ENCODE peak calls at places on chromosomes 2 and 18, in ten cellular contexts. One of them, this sample, is unnamed.

GRCh38 chr2:223523541-223523940 is 78.6 kb downstream of the SCG2 start:
- DNase-seq in NCI-H748 treated with DMSO at 0.1 percent for 48 hours: no peak
- DNase-seq in CD8-positive, alpha-beta T cell: no peak
- DNase-seq in foreskin fibroblast: peak
- DNase-seq in activated CD4-positive, alpha-beta T cell treated with anti-CD3 and anti-CD28 coated beads for 48 hours: no peak
- DNase-seq in AG04449: no peak
- DNase-seq in activated naive CD8-positive, alpha-beta T cell treated with anti-CD3 and anti-CD28 coated beads, Interleukin-2, amount 50 U/mL, for 24 hours: no peak
- DNase-seq in mesenchymal stem cell: peak
- DNase-seq in RPMI7951: peak
- DNase-seq in ureter: no peak
- DNase-seq in this sample: no peak

GRCh38 chr2:143433158-143433557 is 303.9 kb downstream of the ARHGAP15 start:
- DNase-seq in CD8-positive, alpha-beta T cell: no peak
- DNase-seq in activated naive CD8-positive, alpha-beta T cell treated with anti-CD3 and anti-CD28 coated beads, Interleukin-2, amount 50 U/mL, for 24 hours: no peak
- DNase-seq in NCI-H748 treated with DMSO at 0.1 percent for 48 hours: no peak
- DNase-seq in activated CD4-positive, alpha-beta T cell treated with anti-CD3 and anti-CD28 coated beads for 48 hours: no peak
- DNase-seq in mesenchymal stem cell: peak
- DNase-seq in RPMI7951: no peak
- DNase-seq in AG04449: no peak
- DNase-seq in foreskin fibroblast: no peak
- DNase-seq in ureter: no peak
- DNase-seq in this sample: no peak

GRCh38 chr2:44960871-44961270 is 19.4 kb downstream of the SIX3 start:
- DNase-seq in foreskin fibroblast: no peak
- DNase-seq in NCI-H748 treated with DMSO at 0.1 percent for 48 hours: no peak
- DNase-seq in CD8-positive, alpha-beta T cell: no peak
- DNase-seq in ureter: no peak
- DNase-seq in mesenchymal stem cell: no peak
- DNase-seq in AG04449: no peak
- DNase-seq in activated CD4-positive, alpha-beta T cell treated with anti-CD3 and anti-CD28 coated beads for 48 hours: no peak
- DNase-seq in RPMI7951: no peak
- DNase-seq in activated naive CD8-positive, alpha-beta T cell treated with anti-CD3 and anti-CD28 coated beads, Interleukin-2, amount 50 U/mL, for 24 hours: no peak
- DNase-seq in this sample: no peak

GRCh38 chr2:66596229-66596628 is 161.3 kb downstream of the MEIS1 start:
- DNase-seq in ureter: no peak
- DNase-seq in activated CD4-positive, alpha-beta T cell treated with anti-CD3 and anti-CD28 coated beads for 48 hours: no peak
- DNase-seq in CD8-positive, alpha-beta T cell: no peak
- DNase-seq in mesenchymal stem cell: peak
- DNase-seq in foreskin fibroblast: peak
- DNase-seq in NCI-H748 treated with DMSO at 0.1 percent for 48 hours: no peak
- DNase-seq in activated naive CD8-positive, alpha-beta T cell treated with anti-CD3 and anti-CD28 coated beads, Interleukin-2, amount 50 U/mL, for 24 hours: no peak
- DNase-seq in AG04449: no peak
- DNase-seq in RPMI7951: peak
- DNase-seq in this sample: no peak

GRCh38 chr2:11998626-11999378 is 252.4 kb downstream of the LPIN1 start:
- DNase-seq in ureter: no peak
- DNase-seq in mesenchymal stem cell: peak
- DNase-seq in foreskin fibroblast: peak
- DNase-seq in AG04449: no peak
- DNase-seq in activated CD4-positive, alpha-beta T cell treated with anti-CD3 and anti-CD28 coated beads for 48 hours: no peak
- DNase-seq in CD8-positive, alpha-beta T cell: no peak
- DNase-seq in RPMI7951: peak
- DNase-seq in NCI-H748 treated with DMSO at 0.1 percent for 48 hours: no peak
- DNase-seq in activated naive CD8-positive, alpha-beta T cell treated with anti-CD3 and anti-CD28 coated beads, Interleukin-2, amount 50 U/mL, for 24 hours: no peak
- DNase-seq in this sample: no peak

GRCh38 chr2:152421521-152422367 is 86.8 kb downstream of the FMNL2 start:
- DNase-seq in AG04449: peak
- DNase-seq in activated naive CD8-positive, alpha-beta T cell treated with anti-CD3 and anti-CD28 coated beads, Interleukin-2, amount 50 U/mL, for 24 hours: no peak
- DNase-seq in mesenchymal stem cell: peak
- DNase-seq in ureter: peak
- DNase-seq in RPMI7951: peak
- DNase-seq in NCI-H748 treated with DMSO at 0.1 percent for 48 hours: no peak
- DNase-seq in foreskin fibroblast: peak
- DNase-seq in activated CD4-positive, alpha-beta T cell treated with anti-CD3 and anti-CD28 coated beads for 48 hours: no peak
- DNase-seq in CD8-positive, alpha-beta T cell: no peak
- DNase-seq in this sample: no peak

GRCh38 chr18:10851824-10852225 is 297.5 kb downstream of the PIEZO2 start:
- DNase-seq in mesenchymal stem cell: peak
- DNase-seq in foreskin fibroblast: peak
- DNase-seq in CD8-positive, alpha-beta T cell: no peak
- DNase-seq in NCI-H748 treated with DMSO at 0.1 percent for 48 hours: peak
- DNase-seq in activated naive CD8-positive, alpha-beta T cell treated with anti-CD3 and anti-CD28 coated beads, Interleukin-2, amount 50 U/mL, for 24 hours: no peak
- DNase-seq in activated CD4-positive, alpha-beta T cell treated with anti-CD3 and anti-CD28 coated beads for 48 hours: no peak
- DNase-seq in RPMI7951: peak
- DNase-seq in AG04449: peak
- DNase-seq in ureter: no peak
- DNase-seq in this sample: no peak

GRCh38 chr2:9165625-9166024 is 41.0 kb upstream of the ASAP2 start:
- DNase-seq in mesenchymal stem cell: peak
- DNase-seq in ureter: no peak
- DNase-seq in activated CD4-positive, alpha-beta T cell treated with anti-CD3 and anti-CD28 coated beads for 48 hours: no peak
- DNase-seq in AG04449: no peak
- DNase-seq in NCI-H748 treated with DMSO at 0.1 percent for 48 hours: no peak
- DNase-seq in activated naive CD8-positive, alpha-beta T cell treated with anti-CD3 and anti-CD28 coated beads, Interleukin-2, amount 50 U/mL, for 24 hours: no peak
- DNase-seq in RPMI7951: peak
- DNase-seq in foreskin fibroblast: peak
- DNase-seq in CD8-positive, alpha-beta T cell: no peak
- DNase-seq in this sample: peak

GRCh38 chr18:36391426-36392145 is 94.1 kb downstream of the FHOD3 start:
- DNase-seq in activated naive CD8-positive, alpha-beta T cell treated with anti-CD3 and anti-CD28 coated beads, Interleukin-2, amount 50 U/mL, for 24 hours: no peak
- DNase-seq in activated CD4-positive, alpha-beta T cell treated with anti-CD3 and anti-CD28 coated beads for 48 hours: no peak
- DNase-seq in RPMI7951: no peak
- DNase-seq in NCI-H748 treated with DMSO at 0.1 percent for 48 hours: no peak
- DNase-seq in foreskin fibroblast: no peak
- DNase-seq in ureter: no peak
- DNase-seq in CD8-positive, alpha-beta T cell: no peak
- DNase-seq in mesenchymal stem cell: no peak
- DNase-seq in AG04449: no peak
- DNase-seq in this sample: no peak

GRCh38 chr2:226752887-226753286 is 46.7 kb downstream of the IRS1 start:
- DNase-seq in NCI-H748 treated with DMSO at 0.1 percent for 48 hours: no peak
- DNase-seq in mesenchymal stem cell: no peak
- DNase-seq in activated naive CD8-positive, alpha-beta T cell treated with anti-CD3 and anti-CD28 coated beads, Interleukin-2, amount 50 U/mL, for 24 hours: no peak
- DNase-seq in RPMI7951: no peak
- DNase-seq in ureter: no peak
- DNase-seq in activated CD4-positive, alpha-beta T cell treated with anti-CD3 and anti-CD28 coated beads for 48 hours: no peak
- DNase-seq in foreskin fibroblast: no peak
- DNase-seq in CD8-positive, alpha-beta T cell: no peak
- DNase-seq in AG04449: no peak
- DNase-seq in this sample: no peak

GRCh38 chr2:109185338-109185737 is 56.3 kb downstream of the SH3RF3 start:
- DNase-seq in NCI-H748 treated with DMSO at 0.1 percent for 48 hours: no peak
- DNase-seq in foreskin fibroblast: peak
- DNase-seq in CD8-positive, alpha-beta T cell: no peak
- DNase-seq in mesenchymal stem cell: peak
- DNase-seq in activated naive CD8-positive, alpha-beta T cell treated with anti-CD3 and anti-CD28 coated beads, Interleukin-2, amount 50 U/mL, for 24 hours: no peak
- DNase-seq in AG04449: no peak
- DNase-seq in ureter: no peak
- DNase-seq in activated CD4-positive, alpha-beta T cell treated with anti-CD3 and anti-CD28 coated beads for 48 hours: no peak
- DNase-seq in RPMI7951: peak
- DNase-seq in this sample: peak

GRCh38 chr2:42012651-42013050 is 35.2 kb upstream of the PKDCC start:
- DNase-seq in activated naive CD8-positive, alpha-beta T cell treated with anti-CD3 and anti-CD28 coated beads, Interleukin-2, amount 50 U/mL, for 24 hours: no peak
- DNase-seq in foreskin fibroblast: no peak
- DNase-seq in CD8-positive, alpha-beta T cell: no peak
- DNase-seq in activated CD4-positive, alpha-beta T cell treated with anti-CD3 and anti-CD28 coated beads for 48 hours: no peak
- DNase-seq in mesenchymal stem cell: no peak
- DNase-seq in RPMI7951: no peak
- DNase-seq in NCI-H748 treated with DMSO at 0.1 percent for 48 hours: no peak
- DNase-seq in AG04449: no peak
- DNase-seq in ureter: no peak
- DNase-seq in this sample: no peak

GRCh38 chr2:20052229-20052871 is 922 bp upstream of the LAPTM4A start:
- DNase-seq in activated naive CD8-positive, alpha-beta T cell treated with anti-CD3 and anti-CD28 coated beads, Interleukin-2, amount 50 U/mL, for 24 hours: no peak
- DNase-seq in ureter: no peak
- DNase-seq in AG04449: no peak
- DNase-seq in foreskin fibroblast: peak
- DNase-seq in RPMI7951: no peak
- DNase-seq in activated CD4-positive, alpha-beta T cell treated with anti-CD3 and anti-CD28 coated beads for 48 hours: no peak
- DNase-seq in mesenchymal stem cell: peak
- DNase-seq in CD8-positive, alpha-beta T cell: no peak
- DNase-seq in NCI-H748 treated with DMSO at 0.1 percent for 48 hours: peak
- DNase-seq in this sample: no peak

GRCh38 chr18:68275616-68276015 is 439.3 kb downstream of the TMX3 start:
- DNase-seq in RPMI7951: peak
- DNase-seq in foreskin fibroblast: peak
- DNase-seq in activated naive CD8-positive, alpha-beta T cell treated with anti-CD3 and anti-CD28 coated beads, Interleukin-2, amount 50 U/mL, for 24 hours: no peak
- DNase-seq in activated CD4-positive, alpha-beta T cell treated with anti-CD3 and anti-CD28 coated beads for 48 hours: no peak
- DNase-seq in mesenchymal stem cell: peak
- DNase-seq in CD8-positive, alpha-beta T cell: no peak
- DNase-seq in AG04449: peak
- DNase-seq in NCI-H748 treated with DMSO at 0.1 percent for 48 hours: no peak
- DNase-seq in ureter: no peak
- DNase-seq in this sample: no peak

GRCh38 chr18:8974696-8975095 is 127.8 kb upstream of the NDUFV2 start:
- DNase-seq in NCI-H748 treated with DMSO at 0.1 percent for 48 hours: no peak
- DNase-seq in RPMI7951: no peak
- DNase-seq in foreskin fibroblast: no peak
- DNase-seq in AG04449: no peak
- DNase-seq in ureter: no peak
- DNase-seq in mesenchymal stem cell: no peak
- DNase-seq in activated CD4-positive, alpha-beta T cell treated with anti-CD3 and anti-CD28 coated beads for 48 hours: no peak
- DNase-seq in CD8-positive, alpha-beta T cell: no peak
- DNase-seq in activated naive CD8-positive, alpha-beta T cell treated with anti-CD3 and anti-CD28 coated beads, Interleukin-2, amount 50 U/mL, for 24 hours: no peak
- DNase-seq in this sample: no peak

GRCh38 chr2:2875831-2876230 is 501.8 kb downstream of the EIPR1 start:
- DNase-seq in RPMI7951: no peak
- DNase-seq in activated CD4-positive, alpha-beta T cell treated with anti-CD3 and anti-CD28 coated beads for 48 hours: no peak
- DNase-seq in NCI-H748 treated with DMSO at 0.1 percent for 48 hours: no peak
- DNase-seq in CD8-positive, alpha-beta T cell: no peak
- DNase-seq in AG04449: no peak
- DNase-seq in foreskin fibroblast: no peak
- DNase-seq in ureter: no peak
- DNase-seq in activated naive CD8-positive, alpha-beta T cell treated with anti-CD3 and anti-CD28 coated beads, Interleukin-2, amount 50 U/mL, for 24 hours: no peak
- DNase-seq in mesenchymal stem cell: no peak
- DNase-seq in this sample: no peak

GRCh38 chr18:59085126-59085794 is 54.4 kb upstream of the SEC11C start:
- DNase-seq in NCI-H748 treated with DMSO at 0.1 percent for 48 hours: peak
- DNase-seq in AG04449: no peak
- DNase-seq in RPMI7951: no peak
- DNase-seq in foreskin fibroblast: no peak
- DNase-seq in CD8-positive, alpha-beta T cell: no peak
- DNase-seq in activated CD4-positive, alpha-beta T cell treated with anti-CD3 and anti-CD28 coated beads for 48 hours: no peak
- DNase-seq in mesenchymal stem cell: no peak
- DNase-seq in ureter: no peak
- DNase-seq in activated naive CD8-positive, alpha-beta T cell treated with anti-CD3 and anti-CD28 coated beads, Interleukin-2, amount 50 U/mL, for 24 hours: no peak
- DNase-seq in this sample: no peak

GRCh38 chr2:1979101-1979500 is 234.8 kb upstream of the PXDN start:
- DNase-seq in mesenchymal stem cell: no peak
- DNase-seq in NCI-H748 treated with DMSO at 0.1 percent for 48 hours: no peak
- DNase-seq in foreskin fibroblast: no peak
- DNase-seq in activated naive CD8-positive, alpha-beta T cell treated with anti-CD3 and anti-CD28 coated beads, Interleukin-2, amount 50 U/mL, for 24 hours: no peak
- DNase-seq in AG04449: no peak
- DNase-seq in ureter: no peak
- DNase-seq in RPMI7951: no peak
- DNase-seq in activated CD4-positive, alpha-beta T cell treated with anti-CD3 and anti-CD28 coated beads for 48 hours: no peak
- DNase-seq in CD8-positive, alpha-beta T cell: no peak
- DNase-seq in this sample: no peak

GRCh38 chr2:36633470-36634092 is 35.6 kb upstream of the FEZ2 start:
- DNase-seq in RPMI7951: peak
- DNase-seq in CD8-positive, alpha-beta T cell: no peak
- DNase-seq in activated CD4-positive, alpha-beta T cell treated with anti-CD3 and anti-CD28 coated beads for 48 hours: no peak
- DNase-seq in AG04449: no peak
- DNase-seq in activated naive CD8-positive, alpha-beta T cell treated with anti-CD3 and anti-CD28 coated beads, Interleukin-2, amount 50 U/mL, for 24 hours: no peak
- DNase-seq in mesenchymal stem cell: no peak
- DNase-seq in foreskin fibroblast: peak
- DNase-seq in ureter: no peak
- DNase-seq in NCI-H748 treated with DMSO at 0.1 percent for 48 hours: no peak
- DNase-seq in this sample: no peak

GRCh38 chr2:191245869-191246531 is 796 bp downstream of the MYO1B start:
- DNase-seq in RPMI7951: peak
- DNase-seq in ureter: peak
- DNase-seq in NCI-H748 treated with DMSO at 0.1 percent for 48 hours: peak
- DNase-seq in activated CD4-positive, alpha-beta T cell treated with anti-CD3 and anti-CD28 coated beads for 48 hours: peak
- DNase-seq in AG04449: no peak
- DNase-seq in foreskin fibroblast: peak
- DNase-seq in CD8-positive, alpha-beta T cell: no peak
- DNase-seq in activated naive CD8-positive, alpha-beta T cell treated with anti-CD3 and anti-CD28 coated beads, Interleukin-2, amount 50 U/mL, for 24 hours: peak
- DNase-seq in mesenchymal stem cell: peak
- DNase-seq in this sample: peak

GRCh38 chr2:35846-36245 is 10.5 kb downstream of the FAM110C start:
- DNase-seq in RPMI7951: no peak
- DNase-seq in CD8-positive, alpha-beta T cell: no peak
- DNase-seq in activated CD4-positive, alpha-beta T cell treated with anti-CD3 and anti-CD28 coated beads for 48 hours: no peak
- DNase-seq in foreskin fibroblast: no peak
- DNase-seq in ureter: peak
- DNase-seq in NCI-H748 treated with DMSO at 0.1 percent for 48 hours: peak
- DNase-seq in activated naive CD8-positive, alpha-beta T cell treated with anti-CD3 and anti-CD28 coated beads, Interleukin-2, amount 50 U/mL, for 24 hours: no peak
- DNase-seq in AG04449: no peak
- DNase-seq in mesenchymal stem cell: no peak
- DNase-seq in this sample: no peak

GRCh38 chr2:167438206-167438605 is 549.9 kb downstream of the XIRP2 start:
- DNase-seq in CD8-positive, alpha-beta T cell: no peak
- DNase-seq in AG04449: no peak
- DNase-seq in foreskin fibroblast: peak
- DNase-seq in activated naive CD8-positive, alpha-beta T cell treated with anti-CD3 and anti-CD28 coated beads, Interleukin-2, amount 50 U/mL, for 24 hours: no peak
- DNase-seq in mesenchymal stem cell: peak
- DNase-seq in ureter: no peak
- DNase-seq in RPMI7951: peak
- DNase-seq in NCI-H748 treated with DMSO at 0.1 percent for 48 hours: no peak
- DNase-seq in activated CD4-positive, alpha-beta T cell treated with anti-CD3 and anti-CD28 coated beads for 48 hours: no peak
- DNase-seq in this sample: no peak

GRCh38 chr2:231701456-231702373 is 6.6 kb upstream of the PTMA start:
- DNase-seq in AG04449: no peak
- DNase-seq in CD8-positive, alpha-beta T cell: no peak
- DNase-seq in ureter: peak
- DNase-seq in activated naive CD8-positive, alpha-beta T cell treated with anti-CD3 and anti-CD28 coated beads, Interleukin-2, amount 50 U/mL, for 24 hours: no peak
- DNase-seq in mesenchymal stem cell: peak
- DNase-seq in NCI-H748 treated with DMSO at 0.1 percent for 48 hours: no peak
- DNase-seq in foreskin fibroblast: peak
- DNase-seq in RPMI7951: peak
- DNase-seq in activated CD4-positive, alpha-beta T cell treated with anti-CD3 and anti-CD28 coated beads for 48 hours: no peak
- DNase-seq in this sample: peak

GRCh38 chr2:156437272-156437671 is 1.1 kb downstream of the GPD2 start:
- DNase-seq in CD8-positive, alpha-beta T cell: no peak
- DNase-seq in AG04449: no peak
- DNase-seq in NCI-H748 treated with DMSO at 0.1 percent for 48 hours: no peak
- DNase-seq in mesenchymal stem cell: peak
- DNase-seq in foreskin fibroblast: peak
- DNase-seq in activated CD4-positive, alpha-beta T cell treated with anti-CD3 and anti-CD28 coated beads for 48 hours: no peak
- DNase-seq in RPMI7951: peak
- DNase-seq in ureter: no peak
- DNase-seq in activated naive CD8-positive, alpha-beta T cell treated with anti-CD3 and anti-CD28 coated beads, Interleukin-2, amount 50 U/mL, for 24 hours: no peak
- DNase-seq in this sample: peak

GRCh38 chr2:154507186-154507585 is 191.3 kb upstream of the KCNJ3 start:
- DNase-seq in activated naive CD8-positive, alpha-beta T cell treated with anti-CD3 and anti-CD28 coated beads, Interleukin-2, amount 50 U/mL, for 24 hours: no peak
- DNase-seq in mesenchymal stem cell: no peak
- DNase-seq in ureter: no peak
- DNase-seq in activated CD4-positive, alpha-beta T cell treated with anti-CD3 and anti-CD28 coated beads for 48 hours: no peak
- DNase-seq in CD8-positive, alpha-beta T cell: no peak
- DNase-seq in NCI-H748 treated with DMSO at 0.1 percent for 48 hours: no peak
- DNase-seq in AG04449: no peak
- DNase-seq in foreskin fibroblast: no peak
- DNase-seq in RPMI7951: no peak
- DNase-seq in this sample: no peak